ENCODE peak calls at places on chromosomes 3 and 15, in four cellular contexts. K, S, W and I are unnamed samples.

GRCh38 chr15:82543155-82543554 is 2.9 kb upstream of the RPS17 start:
- DNase-seq in K (peak), S (no peak), W (no peak), I (no peak)

GRCh38 chr3:122535964-122536363 is 21.2 kb upstream of the KPNA1 start:
- DNase-seq in W (no peak), K (no peak), S (no peak), I (no peak)

GRCh38 chr3:101134331-101134730 is 141.1 kb upstream of the ABI3BP start:
- DNase-seq in W (no peak), S (no peak), K (no peak), I (no peak)

GRCh38 chr15:95996494-95996893 is 334.0 kb upstream of the NR2F2 start:
- DNase-seq in W (no peak), S (no peak), K (no peak), I (no peak)

GRCh38 chr15:51708013-51708412 is 26.7 kb downstream of the SCG3 start:
- DNase-seq in S (no peak), K (no peak), W (no peak), I (no peak)

GRCh38 chr15:76071816-76072215 is 12.0 kb downstream of the TMEM266 start:
- DNase-seq in W (no peak), S (no peak), K (no peak), I (no peak)

GRCh38 chr3:180295811-180296210 is 259.1 kb upstream of the PEX5L start:
- DNase-seq in S (no peak), K (no peak), W (no peak), I (no peak)

GRCh38 chr3:78154521-78155186 is 1114.8 kb downstream of the ROBO2 start:
- DNase-seq in K (no peak), S (no peak), W (no peak), I (no peak)

GRCh38 chr15:82263350-82263749 is 732 bp downstream of the SAXO2 start:
- DNase-seq in S (no peak), W (no peak), K (no peak), I (no peak)

GRCh38 chr3:79366414-79366813 is 401.4 kb downstream of the ROBO1 start:
- DNase-seq in K (no peak), S (no peak), W (no peak), I (no peak)

GRCh38 chr3:31695280-31696008 is 162.7 kb downstream of the STT3B start:
- DNase-seq in K (no peak), W (no peak), S (no peak), I (no peak)

GRCh38 chr3:30082652-30083051 is 523.7 kb upstream of the TGFBR2 start:
- DNase-seq in K (no peak), S (no peak), W (no peak), I (no peak)

GRCh38 chr15:89197503-89197971 is 23.8 kb downstream of the RLBP1 start:
- DNase-seq in W (no peak), K (no peak), S (no peak), I (no peak)

GRCh38 chr15:35833590-35833989 is 287.6 kb upstream of the DPH6 start:
- DNase-seq in W (no peak), K (no peak), S (no peak), I (no peak)

GRCh38 chr3:187878776-187879524 is 133.7 kb upstream of the BCL6 start:
- DNase-seq in S (no peak), W (no peak), K (peak), I (no peak)

GRCh38 chr15:55633731-55634130 is 45.6 kb upstream of the PYGO1 start:
- DNase-seq in W (no peak), K (no peak), S (no peak), I (no peak)

GRCh38 chr15:55632434-55632833 is 44.3 kb upstream of the PYGO1 start:
- DNase-seq in K (no peak), W (no peak), S (no peak), I (no peak)

GRCh38 chr15:55630921-55631320 is 42.8 kb upstream of the PYGO1 start:
- DNase-seq in K (no peak), W (no peak), S (no peak), I (no peak)

GRCh38 chr15:55628369-55628730 is 40.2 kb upstream of the PYGO1 start:
- DNase-seq in S (no peak), K (no peak), W (no peak), I (no peak)

DNA sequence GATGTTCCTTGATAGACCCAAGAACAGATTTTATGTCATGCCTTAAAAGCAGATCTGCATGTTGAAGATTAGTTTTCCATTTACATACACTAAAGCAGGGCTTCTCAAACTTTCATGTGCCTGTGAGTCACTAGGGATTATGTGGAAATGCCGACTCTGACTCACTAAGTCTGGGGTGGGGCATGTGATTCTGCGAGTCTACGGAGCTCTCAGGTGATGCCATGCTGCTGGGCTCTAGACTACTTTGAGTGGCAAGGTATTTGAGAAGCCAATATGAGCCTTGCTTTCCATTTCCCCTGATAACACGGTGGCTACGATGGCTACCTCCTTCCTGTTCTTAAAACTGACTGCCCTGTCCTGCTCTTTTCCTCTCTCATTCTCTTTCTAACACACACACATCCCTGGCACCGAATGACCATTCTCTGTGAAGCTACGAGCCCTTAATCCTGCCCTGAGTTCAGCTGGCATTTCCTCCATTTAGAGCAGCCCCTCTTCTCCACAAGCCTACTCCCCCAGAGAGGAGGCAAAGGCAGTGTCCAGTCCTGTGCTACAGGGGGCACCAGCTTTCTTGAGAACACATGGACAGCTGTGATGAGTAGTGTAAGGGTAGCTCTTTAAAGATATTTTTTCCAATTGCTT is 39.7 kb upstream of the PYGO1 start:
- DNase-seq in W (no peak), K (peak), S (no peak), I (peak)
- TF ChIP-seq CTCF in W (no peak), K (no peak), S (no peak), I (peak)

GRCh38 chr15:24772709-24773373 is 97.3 kb downstream of the NPAP1 start:
- DNase-seq in S (peak), W (peak), K (peak), I (peak)
- H3K4me3 ChIP-seq in S (peak), W (peak), K (peak), I (peak)

GRCh38 chr3:82163907-82164520 is 402.6 kb upstream of the GBE1 start:
- DNase-seq in S (no peak), W (no peak), K (no peak), I (no peak)
- TF ChIP-seq CTCF in S (no peak), W (peak), K (peak), I (peak)

DNA sequence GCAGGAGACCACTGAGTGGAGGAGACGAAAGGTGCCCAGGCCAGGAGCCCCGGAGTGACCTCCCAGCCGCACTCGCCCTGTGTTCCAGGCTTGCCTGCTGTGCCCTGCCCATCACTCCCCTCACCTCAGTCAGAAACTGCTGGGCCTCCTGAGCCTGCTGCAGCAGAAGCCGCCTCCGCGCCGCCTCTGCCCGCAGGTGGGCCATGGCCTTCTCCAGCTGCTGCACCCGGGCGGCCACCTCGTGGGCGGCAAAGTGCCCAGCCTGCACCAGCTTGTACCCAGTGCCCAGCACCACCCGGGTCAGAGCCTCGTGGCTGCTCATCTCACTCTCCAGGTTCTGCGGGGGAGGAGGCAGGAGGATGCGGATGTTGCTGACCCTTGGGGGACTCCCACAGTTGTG is 17.6 kb downstream of the PLA2G4B start:
- DNase-seq in S (no peak), W (no peak), K (no peak), I (no peak)
- H3K4me3 ChIP-seq in S (no peak), W (no peak), K (no peak), I (no peak)